ENCODE peak calls at places on chromosomes 11 and 22, in seven cellular contexts. One of them, this sample, is unnamed.

GRCh38 chr11:44631831-44632230 is 66.4 kb downstream of the CD82 start:
- DNase-seq in tibial artery: no peak
- DNase-seq in tibial nerve: no peak
- DNase-seq in cardiac muscle cell: peak; percentile 63
- DNase-seq in coronary artery: peak; percentile 43
- DNase-seq in body of pancreas: no peak
- DNase-seq in endothelial cell: no peak
- DNase-seq in this sample: no peak

GRCh38 chr11:3014314-3014938 is 22.3 kb upstream of the NAP1L4 start:
- DNase-seq in tibial artery: no peak
- DNase-seq in tibial nerve: no peak
- DNase-seq in cardiac muscle cell: no peak
- DNase-seq in coronary artery: no peak
- DNase-seq in body of pancreas: no peak
- DNase-seq in endothelial cell: no peak
- DNase-seq in this sample: no peak

GRCh38 chr11:123381817-123382554 is 48.1 kb upstream of the GRAMD1B start:
- DNase-seq in tibial artery: no peak
- DNase-seq in tibial nerve: no peak
- DNase-seq in cardiac muscle cell: no peak
- DNase-seq in coronary artery: no peak
- DNase-seq in body of pancreas: no peak
- DNase-seq in endothelial cell: no peak
- DNase-seq in this sample: no peak

GRCh38 chr11:65967329-65967934 is 5.9 kb downstream of the SART1 start:
- DNase-seq in tibial artery: no peak
- DNase-seq in tibial nerve: no peak
- DNase-seq in cardiac muscle cell: no peak
- DNase-seq in coronary artery: no peak
- DNase-seq in body of pancreas: no peak
- DNase-seq in endothelial cell: no peak
- DNase-seq in this sample: no peak

GRCh38 chr11:32884023-32884422 is 8.6 kb upstream of the QSER1 start:
- DNase-seq in tibial artery: no peak
- DNase-seq in tibial nerve: no peak
- DNase-seq in cardiac muscle cell: no peak
- DNase-seq in coronary artery: no peak
- DNase-seq in body of pancreas: no peak
- DNase-seq in endothelial cell: no peak
- DNase-seq in this sample: no peak

GRCh38 chr11:14320020-14320419 is 39.0 kb downstream of the RRAS2 start:
- DNase-seq in tibial artery: no peak
- DNase-seq in tibial nerve: no peak
- DNase-seq in cardiac muscle cell: no peak
- DNase-seq in coronary artery: no peak
- DNase-seq in body of pancreas: no peak
- DNase-seq in endothelial cell: no peak
- DNase-seq in this sample: no peak

GRCh38 chr11:83520849-83521248 is 234.7 kb upstream of the CCDC90B start:
- DNase-seq in tibial artery: no peak
- DNase-seq in tibial nerve: no peak
- DNase-seq in cardiac muscle cell: no peak
- DNase-seq in coronary artery: no peak
- DNase-seq in body of pancreas: no peak
- DNase-seq in endothelial cell: no peak
- DNase-seq in this sample: no peak

GRCh38 chr11:41449483-41450050 is 9.9 kb downstream of the LRRC4C start:
- DNase-seq in tibial artery: no peak
- DNase-seq in tibial nerve: no peak
- DNase-seq in cardiac muscle cell: no peak
- DNase-seq in coronary artery: no peak
- DNase-seq in body of pancreas: no peak
- DNase-seq in endothelial cell: no peak
- DNase-seq in this sample: no peak

GRCh38 chr22:30310881-30311771 is 15.6 kb downstream of the TBC1D10A start:
- DNase-seq in tibial artery: peak; percentile 86
- DNase-seq in tibial nerve: peak; percentile 75
- DNase-seq in cardiac muscle cell: peak; percentile 42
- DNase-seq in coronary artery: no peak
- DNase-seq in body of pancreas: peak; percentile 95
- DNase-seq in endothelial cell: no peak
- DNase-seq in this sample: no peak

GRCh38 chr11:66581261-66581660 is 11.6 kb downstream of the CCDC87 start:
- DNase-seq in tibial artery: no peak
- DNase-seq in tibial nerve: no peak
- DNase-seq in cardiac muscle cell: no peak
- DNase-seq in coronary artery: no peak
- DNase-seq in body of pancreas: no peak
- DNase-seq in endothelial cell: no peak
- DNase-seq in this sample: no peak

GRCh38 chr11:123741159-123741951 is at the start of gene ZNF202:
- DNase-seq in tibial artery: peak; percentile 89
- DNase-seq in tibial nerve: peak; percentile 82
- DNase-seq in cardiac muscle cell: peak; percentile 95
- DNase-seq in coronary artery: peak; percentile 93
- DNase-seq in body of pancreas: peak; percentile 89
- DNase-seq in endothelial cell: peak; percentile 91
- DNase-seq in this sample: peak; percentile 96

GRCh38 chr11:116478676-116479075 is 294.1 kb downstream of the BUD13 start:
- DNase-seq in tibial artery: no peak
- DNase-seq in tibial nerve: no peak
- DNase-seq in cardiac muscle cell: no peak
- DNase-seq in coronary artery: no peak
- DNase-seq in body of pancreas: no peak
- DNase-seq in endothelial cell: no peak
- DNase-seq in this sample: no peak

GRCh38 chr11:68968306-68969255 is 12.2 kb downstream of the MRGPRD start:
- DNase-seq in tibial artery: no peak
- DNase-seq in tibial nerve: no peak
- DNase-seq in cardiac muscle cell: no peak
- DNase-seq in coronary artery: peak; percentile 52
- DNase-seq in body of pancreas: no peak
- DNase-seq in endothelial cell: no peak
- DNase-seq in this sample: peak; percentile 56

GRCh38 chr11:35101223-35101622 is 37.7 kb upstream of the CD44 start:
- DNase-seq in tibial artery: no peak
- DNase-seq in tibial nerve: no peak
- DNase-seq in cardiac muscle cell: no peak
- DNase-seq in coronary artery: no peak
- DNase-seq in body of pancreas: peak; percentile 33
- DNase-seq in endothelial cell: no peak
- DNase-seq in this sample: no peak

GRCh38 chr11:2746401-2747230 is 46.8 kb upstream of the KCNQ1OT1 start:
- DNase-seq in tibial artery: no peak
- DNase-seq in tibial nerve: no peak
- DNase-seq in cardiac muscle cell: no peak
- DNase-seq in coronary artery: no peak
- DNase-seq in body of pancreas: peak; percentile 11
- DNase-seq in endothelial cell: no peak
- DNase-seq in this sample: peak; percentile 40

GRCh38 chr22:31680764-31681624 is 19.0 kb upstream of the PISD start:
- DNase-seq in tibial artery: no peak
- DNase-seq in tibial nerve: no peak
- DNase-seq in cardiac muscle cell: no peak
- DNase-seq in coronary artery: no peak
- DNase-seq in body of pancreas: no peak
- DNase-seq in endothelial cell: no peak
- DNase-seq in this sample: no peak

GRCh38 chr11:75315439-75315805 is 36.0 kb downstream of the ARRB1 start:
- DNase-seq in tibial artery: no peak
- DNase-seq in tibial nerve: no peak
- DNase-seq in cardiac muscle cell: no peak
- DNase-seq in coronary artery: no peak
- DNase-seq in body of pancreas: no peak
- DNase-seq in endothelial cell: no peak
- DNase-seq in this sample: no peak

GRCh38 chr11:535519-536454 is at the start of gene HRAS:
- DNase-seq in tibial artery: peak; percentile 91
- DNase-seq in tibial nerve: peak; percentile 89
- DNase-seq in cardiac muscle cell: peak; percentile 96
- DNase-seq in coronary artery: peak; percentile 94
- DNase-seq in body of pancreas: peak; percentile 97
- DNase-seq in endothelial cell: peak; percentile 98
- DNase-seq in this sample: peak; percentile 95

This sample was measured in suprapubic skin.